ENCODE peak calls at places on chromosomes 6 and 20, in six cellular contexts. J is stimulated activated CD8-positive, alpha-beta memory T cell treated with anti-CD3 and anti-CD28 coated beads, Interleukin-4, amount 100 ng/mL, for 48 hours; L is GDM1; N is sigmoid colon; S is NCI-H1105 treated with DMSO at 0.1 percent for 48 hours; R is dorsolateral prefrontal cortex. O is an unnamed sample.

GRCh38 chr6:111894272-111894671 is 21.0 kb upstream of the FYN start:
- DNase-seq in N (no peak), L (no peak), J (no peak), R (no peak), S (no peak), O (no peak)

GRCh38 chr6:170045563-170045960 is 245.3 kb downstream of the DLL1 start:
- DNase-seq in R (no peak), S (no peak), N (peak; percentile 56), L (no peak), J (no peak), O (no peak)

GRCh38 chr20:7985916-7986315 is 33.6 kb downstream of the TMX4 start:
- DNase-seq in N (no peak), R (no peak), L (no peak), S (no peak), J (no peak), O (no peak)

GRCh38 chr6:150299873-150300485 is 68.8 kb upstream of the IYD start:
- DNase-seq in N (no peak), S (no peak), L (no peak), J (no peak), R (no peak), O (no peak)

GRCh38 chr6:54285595-54285994 is 22.6 kb upstream of the TINAG start:
- DNase-seq in L (no peak), R (no peak), S (no peak), J (no peak), N (no peak), O (no peak)

GRCh38 chr6:9502991-9503761 is 911.7 kb downstream of the TFAP2A start:
- DNase-seq in S (no peak), L (no peak), R (no peak), N (no peak), J (no peak), O (no peak)

GRCh38 chr20:10636326-10636818 is 37.4 kb downstream of the JAG1 start:
- DNase-seq in J (no peak), L (no peak), R (no peak), S (no peak), N (no peak), O (no peak)

GRCh38 chr6:155755452-155755851 is 299.8 kb upstream of the NOX3 start:
- DNase-seq in S (no peak), N (no peak), J (no peak), L (no peak), R (no peak), O (no peak)

GRCh38 chr6:68876792-68877493 is 241.9 kb downstream of the ADGRB3 start:
- DNase-seq in S (peak; percentile 66), J (no peak), N (no peak), R (no peak), L (no peak), O (no peak)

GRCh38 chr6:62516287-62517152 is 230.5 kb upstream of the KHDRBS2 start:
- DNase-seq in S (no peak), N (no peak), L (peak; percentile 51), J (no peak), R (no peak), O (no peak)

GRCh38 chr6:1497593-1498105 is 108.3 kb downstream of the FOXF2 start:
- DNase-seq in J (no peak), R (peak; percentile 24), N (peak; percentile 92), L (no peak), S (no peak), O (no peak)

GRCh38 chr6:135250751-135251356 is 69.7 kb downstream of the MYB start:
- DNase-seq in J (no peak), S (no peak), N (no peak), R (no peak), L (no peak), O (no peak)

GRCh38 chr20:24487648-24488047 is 18.2 kb downstream of the SYNDIG1 start:
- DNase-seq in J (no peak), R (no peak), S (no peak), N (no peak), L (no peak), O (no peak)

GRCh38 chr6:144613859-144614258 is 328.7 kb downstream of the UTRN start:
- DNase-seq in J (no peak), N (no peak), S (no peak), R (no peak), L (no peak), O (no peak)

GRCh38 chr6:47579040-47579439 is 101.5 kb downstream of the CD2AP start:
- DNase-seq in R (no peak), N (no peak), L (no peak), J (no peak), S (no peak), O (no peak)

GRCh38 chr6:105428342-105428957 is 25.6 kb upstream of the PREP start:
- DNase-seq in J (no peak), S (no peak), R (no peak), L (no peak), N (no peak), O (no peak)

GRCh38 chr6:39688494-39688893 is 36.7 kb downstream of the KIF6 start:
- DNase-seq in S (no peak), N (no peak), J (no peak), R (no peak), L (no peak), O (no peak)

GRCh38 chr20:19932170-19932667 is 84.9 kb upstream of the NAA20 start:
- DNase-seq in R (no peak), S (no peak), J (no peak), L (no peak), N (peak; percentile 84), O (no peak)

GRCh38 chr20:61953037-61953788 is 112.5 kb downstream of the TAF4 start:
- DNase-seq in J (no peak), N (peak; percentile 36), L (no peak), S (no peak), R (no peak), O (no peak)

GRCh38 chr20:4064118-4064962 is 49.0 kb upstream of the RNF24 start:
- DNase-seq in S (peak; percentile 66), N (peak; percentile 96), L (peak; percentile 64), R (no peak), J (no peak), O (peak; percentile 70)

GRCh38 chr20:49956689-49957443 is 20.7 kb downstream of the RNF114 start:
- DNase-seq in J (no peak), S (no peak), L (no peak), R (peak; percentile 96), N (peak; percentile 65), O (no peak)

GRCh38 chr6:72653032-72653431 is 31.2 kb downstream of the KCNQ5 start:
- DNase-seq in N (no peak), S (no peak), L (no peak), R (no peak), J (no peak), O (no peak)

GRCh38 chr6:97697450-97697849 is 414.4 kb upstream of the MMS22L start:
- DNase-seq in N (no peak), J (no peak), R (no peak), S (no peak), L (no peak), O (no peak)

GRCh38 chr6:158069800-158070195 is 88.1 kb downstream of the SYNJ2 start:
- DNase-seq in J (no peak), N (no peak), L (no peak), R (no peak), S (no peak), O (no peak)

GRCh38 chr6:77015350-77015749 is 447.9 kb downstream of the HTR1B start:
- DNase-seq in R (no peak), J (no peak), S (no peak), L (no peak), N (no peak), O (no peak)

GRCh38 chr6:115838763-115839401 is 221.8 kb downstream of the FRK start:
- DNase-seq in S (peak; percentile 9), R (no peak), L (no peak), N (no peak), J (peak; percentile 28), O (no peak)

GRCh38 chr6:1535295-1535694 is 74.4 kb upstream of the FOXC1 start:
- DNase-seq in R (no peak), S (no peak), L (no peak), N (no peak), J (peak; percentile 50), O (no peak)

GRCh38 chr20:24684954-24685691 is 215.7 kb downstream of the SYNDIG1 start:
- DNase-seq in J (no peak), R (no peak), N (peak; percentile 48), S (no peak), L (no peak), O (no peak)

GRCh38 chr6:160130729-160131484 is 9.3 kb downstream of the SLC22A1 start:
- DNase-seq in J (no peak), R (no peak), N (no peak), S (no peak), L (no peak), O (no peak)